ENCODE peak calls at places on chromosomes 13 and 19, in ten cellular contexts. B, Z, D, A, L, N, K, F, U and O are unnamed samples.

GRCh38 chr19:42246869-42247630 is 4.6 kb upstream of the GSK3A start:
- DNase-seq in F (no peak), D (no peak), B (no peak), K (no peak), U (no peak), A (peak; percentile 26), Z (no peak), N (no peak), L (no peak), O (no peak)

GRCh38 chr13:60397693-60398437 is 845 bp downstream of the TDRD3 start:
- DNase-seq in B (peak; percentile 52), A (peak; percentile 57), D (peak; percentile 37), N (peak; percentile 76), K (peak; percentile 57), Z (peak; percentile 63), F (no peak), U (peak; percentile 80), L (no peak), O (peak; percentile 56)

GRCh38 chr19:3831601-3832000 is 37.2 kb downstream of the ZFR2 start:
- DNase-seq in A (no peak), F (no peak), K (no peak), L (no peak), Z (no peak), U (no peak), B (no peak), N (no peak), D (no peak), O (no peak)

GRCh38 chr19:48752511-48753365 is at the start of gene FUT1:
- DNase-seq in K (no peak), L (no peak), N (peak; percentile 97), F (peak; percentile 73), A (peak; percentile 85), Z (peak; percentile 95), B (no peak), U (peak; percentile 75), D (peak; percentile 91), O (no peak)

GRCh38 chr19:3964256-3965194 is 6.4 kb downstream of the DAPK3 start:
- DNase-seq in F (no peak), B (no peak), K (no peak), N (no peak), Z (no peak), L (no peak), D (no peak), U (no peak), A (peak; percentile 7), O (no peak)

GRCh38 chr19:51735759-51736449 is 12.1 kb upstream of the HAS1 start:
- DNase-seq in L (no peak), N (no peak), B (no peak), A (peak; percentile 42), K (peak; percentile 76), U (peak; percentile 64), Z (peak; percentile 50), F (no peak), D (no peak), O (no peak)

GRCh38 chr19:39998511-39998910 is 1.7 kb downstream of the ZNF546 start:
- DNase-seq in A (no peak), D (peak; percentile 62), L (no peak), F (no peak), Z (no peak), N (no peak), B (peak; percentile 35), K (no peak), U (no peak), O (no peak)

GRCh38 chr13:44903596-44903995 is 85.7 kb downstream of the NUFIP1 start:
- DNase-seq in Z (peak; percentile 58), D (no peak), K (peak; percentile 76), L (peak; percentile 84), A (peak; percentile 69), F (no peak), N (no peak), B (peak; percentile 88), U (peak; percentile 94), O (no peak)

GRCh38 chr19:516884-517424 is 9.7 kb downstream of the TPGS1 start:
- DNase-seq in U (no peak), L (no peak), K (no peak), A (no peak), Z (no peak), F (no peak), B (no peak), N (no peak), D (no peak), O (no peak)

GRCh38 chr13:113741101-113741731 is 17.8 kb upstream of the TMEM255B start:
- DNase-seq in A (no peak), D (no peak), Z (no peak), L (no peak), F (no peak), K (no peak), N (no peak), B (no peak), U (no peak), O (no peak)

GRCh38 chr13:113740661-113741060 is 18.4 kb upstream of the TMEM255B start:
- DNase-seq in U (no peak), Z (no peak), F (no peak), N (no peak), B (no peak), D (no peak), K (no peak), A (no peak), L (no peak), O (no peak)

GRCh38 chr13:113743366-113744195 is 15.4 kb upstream of the TMEM255B start:
- DNase-seq in N (no peak), D (no peak), L (no peak), B (no peak), A (no peak), U (no peak), K (no peak), Z (no peak), F (no peak), O (no peak)

GRCh38 chr13:113742445-113743120 is 16.4 kb upstream of the TMEM255B start:
- DNase-seq in B (no peak), U (no peak), K (no peak), D (peak; percentile 7), L (no peak), A (no peak), F (no peak), Z (no peak), N (no peak), O (no peak)

GRCh38 chr13:113742000-113742441 is 17.0 kb upstream of the TMEM255B start:
- DNase-seq in N (peak; percentile 81), Z (peak; percentile 40), D (peak; percentile 67), K (no peak), U (no peak), B (peak; percentile 32), A (no peak), F (peak; percentile 59), L (no peak), O (no peak)
- TF ChIP-seq CTCF in N (no peak), Z (no peak), D (no peak), K (peak; percentile 53), U (no peak), B (no peak), A (no peak), F (no peak), L (no peak), O (peak; percentile 25)

GRCh38 chr19:19055701-19056100 is 8.1 kb upstream of the SLC25A42 start:
- DNase-seq in A (no peak), B (no peak), K (no peak), U (no peak), F (no peak), N (no peak), Z (no peak), D (no peak), L (no peak), O (no peak)

GRCh38 chr19:19051478-19052213 is 12.1 kb upstream of the SLC25A42 start:
- DNase-seq in L (no peak), K (no peak), A (no peak), D (no peak), F (no peak), Z (no peak), B (no peak), U (no peak), N (no peak), O (no peak)

GRCh38 chr19:19054315-19054938 is 9.4 kb upstream of the SLC25A42 start:
- DNase-seq in A (no peak), L (no peak), Z (no peak), F (no peak), D (no peak), B (no peak), K (no peak), U (no peak), N (no peak), O (no peak)

GRCh38 chr19:19054939-19055440 is 8.8 kb upstream of the SLC25A42 start:
- DNase-seq in Z (no peak), D (no peak), B (no peak), L (no peak), U (no peak), N (no peak), A (no peak), K (no peak), F (no peak), O (no peak)

GRCh38 chr19:19053508-19054314 is 10.1 kb upstream of the SLC25A42 start:
- DNase-seq in D (peak; percentile 36), B (no peak), L (no peak), F (peak; percentile 85), K (peak; percentile 6), U (peak; percentile 89), A (peak; percentile 59), Z (peak; percentile 70), N (peak; percentile 51), O (peak; percentile 57)
- TF ChIP-seq CTCF in D (peak; percentile 81), B (peak; percentile 86), L (peak; percentile 62), F (peak; percentile 82), K (peak; percentile 79), U (peak; percentile 81), A (peak; percentile 74), Z (no peak), N (peak; percentile 73), O (peak; percentile 76)

GRCh38 chr19:6340493-6341201 is 7.2 kb upstream of the ACER1 start:
- DNase-seq in Z (no peak), A (no peak), F (no peak), K (no peak), D (no peak), L (no peak), N (no peak), U (no peak), B (no peak), O (no peak)
- TF ChIP-seq CTCF in Z (no peak), A (no peak), F (no peak), K (no peak), D (no peak), L (no peak), N (peak; percentile 32), U (no peak), B (no peak), O (no peak)

GRCh38 chr19:18150776-18151624 is 2.0 kb upstream of the PIK3R2 start:
- DNase-seq in B (no peak), U (no peak), A (no peak), Z (no peak), F (no peak), K (no peak), L (no peak), D (no peak), N (no peak), O (no peak)

GRCh38 chr19:18153555-18154134 is 682 bp downstream of the PIK3R2 start:
- DNase-seq in L (no peak), B (no peak), D (no peak), Z (no peak), F (peak; percentile 73), A (no peak), U (peak; percentile 72), N (no peak), K (no peak), O (no peak)

GRCh38 chr19:18152444-18152816 is 533 bp upstream of the PIK3R2 start:
- DNase-seq in F (peak; percentile 99), N (peak; percentile 97), K (peak; percentile 98), B (peak; percentile 97), L (peak; percentile 93), Z (peak; percentile 97), A (peak; percentile 95), D (peak; percentile 96), U (peak; percentile 97), O (peak; percentile 99)

GRCh38 chr19:18155095-18156087 is 2.4 kb downstream of the PIK3R2 start:
- DNase-seq in N (no peak), B (no peak), K (no peak), U (no peak), L (no peak), F (peak; percentile 35), Z (peak; percentile 85), D (no peak), A (no peak), O (no peak)

GRCh38 chr19:18152817-18153554 is at the start of gene PIK3R2:
- DNase-seq in Z (peak; percentile 100), F (peak; percentile 98), A (peak; percentile 99), U (peak; percentile 100), D (peak; percentile 100), L (peak; percentile 95), B (peak; percentile 97), K (peak; percentile 99), N (peak; percentile 99), O (peak; percentile 100)
- TF ChIP-seq CTCF in Z (no peak), F (peak; percentile 59), A (no peak), U (no peak), D (no peak), L (no peak), B (peak; percentile 17), K (no peak), N (no peak), O (no peak)